ENCODE peak calls at places on chromosome 3, in four cellular contexts. A is heart right ventricle, H is progenitor cell of endocrine pancreas, P is activated T-helper 1 cell treated with Interleukin-2 at 50 U/mL for 16 hours. Q is an unnamed sample.

GRCh38 chr3:57787867-57788623 is 31.9 kb downstream of the SLMAP start:
- DNase-seq in P (no peak), A (no peak), H (no peak), Q (no peak)

GRCh38 chr3:102460579-102460978 is 25.8 kb downstream of the ZPLD1 start:
- DNase-seq in A (no peak), P (no peak), H (no peak), Q (no peak)

GRCh38 chr3:48435774-48436476 is 4.0 kb downstream of the CCDC51 start:
- DNase-seq in P (peak), A (peak), H (peak), Q (peak)

GRCh38 chr3:196141866-196142673 is 60.2 kb upstream of the TFRC start:
- DNase-seq in A (no peak), P (no peak), H (no peak), Q (no peak)

GRCh38 chr3:74613060-74613459 is 1.4 kb downstream of the CNTN3 start:
- DNase-seq in H (no peak), P (no peak), A (no peak), Q (no peak)

GRCh38 chr3:126180477-126181397 is at the start of gene ALDH1L1:
- DNase-seq in P (no peak), H (peak), A (peak), Q (peak)

GRCh38 chr3:194265505-194265892 is 85.6 kb downstream of the CPN2 start:
- DNase-seq in H (no peak), A (peak), P (no peak), Q (peak)

GRCh38 chr3:171835116-171835515 is 8.0 kb upstream of the TMEM212 start:
- DNase-seq in H (no peak), P (no peak), A (no peak), Q (no peak)

GRCh38 chr3:145623349-145623748 is 537.6 kb downstream of the PLOD2 start:
- DNase-seq in A (no peak), H (no peak), P (no peak), Q (no peak)

GRCh38 chr3:37779289-37780152 is 82.2 kb upstream of the CTDSPL start:
- DNase-seq in A (peak), P (no peak), H (peak), Q (peak)

GRCh38 chr3:84772841-84773240 is 185.9 kb upstream of the CADM2 start:
- DNase-seq in P (no peak), H (no peak), A (no peak), Q (no peak)

GRCh38 chr3:4996771-4997291 is 17.6 kb downstream of the BHLHE40 start:
- DNase-seq in A (no peak), P (no peak), H (no peak), Q (no peak)

GRCh38 chr3:155995525-155996370 is 124.6 kb upstream of the KCNAB1 start:
- DNase-seq in A (no peak), P (no peak), H (no peak), Q (peak)

GRCh38 chr3:128998532-128998931 is 2.6 kb upstream of the EFCC1 start:
- DNase-seq in P (no peak), A (no peak), H (no peak), Q (no peak)

GRCh38 chr3:58559586-58559985 is 17.6 kb downstream of the FAM107A start:
- DNase-seq in H (no peak), A (no peak), P (no peak), Q (no peak)

GRCh38 chr3:64214002-64214696 is 11.1 kb downstream of the PRICKLE2 start:
- DNase-seq in H (no peak), A (peak), P (no peak), Q (peak)

GRCh38 chr3:28348286-28348636 is 260 bp upstream of the ZCWPW2 start:
- DNase-seq in P (no peak), H (no peak), A (no peak), Q (no peak)

GRCh38 chr3:39220551-39221530 is 28.4 kb upstream of the XIRP1 start:
- DNase-seq in P (no peak), H (no peak), A (no peak), Q (no peak)

GRCh38 chr3:176867681-176868663 is 329.3 kb downstream of the TBL1XR1 start:
- DNase-seq in H (no peak), A (no peak), P (no peak), Q (peak)

GRCh38 chr3:72449551-72449950 is 398.7 kb downstream of the SHQ1 start:
- DNase-seq in A (no peak), H (no peak), P (no peak), Q (no peak)

GRCh38 chr3:93973160-93974126 is at the start of gene PROS1:
- DNase-seq in P (peak), H (peak), A (peak), Q (peak)

GRCh38 chr3:16332904-16333426 is 68.0 kb downstream of the OXNAD1 start:
- DNase-seq in H (no peak), A (no peak), P (no peak), Q (no peak)

GRCh38 chr3:66495633-66496032 is 5.2 kb downstream of the LRIG1 start:
- DNase-seq in A (no peak), P (no peak), H (no peak), Q (no peak)

GRCh38 chr3:126342991-126343661 is 14.1 kb downstream of the KLF15 start:
- DNase-seq in H (no peak), P (no peak), A (peak), Q (no peak)

GRCh38 chr3:134900482-134900881 is 105.4 kb downstream of the EPHB1 start:
- DNase-seq in H (no peak), A (no peak), P (no peak), Q (no peak)

GRCh38 chr3:37907906-37908305 is 46.2 kb downstream of the CTDSPL start:
- DNase-seq in A (no peak), P (no peak), H (no peak), Q (peak)

GRCh38 chr3:4740397-4741105 is 238.7 kb upstream of the BHLHE40 start:
- DNase-seq in H (no peak), A (peak), P (no peak), Q (no peak)

GRCh38 chr3:120597445-120598049 is 1.4 kb downstream of the NDUFB4 start:
- DNase-seq in P (no peak), A (no peak), H (no peak), Q (no peak)

Q was measured in DMS79 treated with DMSO at 0.1 percent for 48 hours.